ENCODE peak calls at places on chromosomes 13 and 19, in eight cellular contexts. Q is lower leg skin, E is endothelial cell of umbilical vein, S is transverse colon, T is esophagus muscularis mucosa, U is upper lobe of left lung, K is sigmoid colon, P is A549. H is an unnamed sample.

GRCh38 chr19:19591133-19591825 is 27.2 kb downstream of the PBX4 start:
- DNase-seq in Q (no peak), E (no peak), S (peak; percentile 35), T (no peak), U (no peak), K (no peak), P (peak; percentile 54), H (no peak)

GRCh38 chr19:45733160-45733810 is at the start of gene MEIOSIN:
- DNase-seq in Q (no peak), E (no peak), S (peak; percentile 9), T (no peak), U (peak; percentile 85), K (no peak), P (no peak), H (no peak)

GRCh38 chr19:11737964-11738745 is 591 bp downstream of the ZNF823 start:
- DNase-seq in Q (peak; percentile 91), E (peak; percentile 34), S (peak; percentile 84), T (no peak), U (peak; percentile 84), K (peak; percentile 77), P (no peak), H (no peak)

GRCh38 chr19:31943305-31943704 is 402.1 kb upstream of the ZNF507 start:
- DNase-seq in Q (no peak), E (no peak), S (no peak), T (peak; percentile 81), U (no peak), K (no peak), P (no peak), H (no peak)

GRCh38 chr13:50685491-50685890 is 158.0 kb downstream of the DLEU7 start:
- DNase-seq in Q (peak; percentile 92), E (peak; percentile 97), S (peak; percentile 41), T (no peak), U (no peak), K (peak; percentile 74), P (no peak), H (no peak)

GRCh38 chr19:5594521-5594950 is 26.8 kb upstream of the TINCR start:
- DNase-seq in Q (no peak), E (no peak), S (peak; percentile 29), T (no peak), U (no peak), K (no peak), P (no peak), H (no peak)

GRCh38 chr19:48333467-48334384 is 8.4 kb downstream of the EMP3 start:
- DNase-seq in Q (peak; percentile 98), E (peak; percentile 92), S (peak; percentile 96), T (peak; percentile 96), U (peak; percentile 98), K (peak; percentile 97), P (peak; percentile 99), H (peak; percentile 61)

GRCh38 chr19:15265849-15266248 is 33.6 kb upstream of the EPHX3 start:
- DNase-seq in Q (peak; percentile 94), E (peak; percentile 97), S (peak; percentile 75), T (peak; percentile 96), U (peak; percentile 88), K (peak; percentile 97), P (no peak), H (no peak)

GRCh38 chr13:110876592-110876991 is 38.3 kb downstream of the ANKRD10 start:
- DNase-seq in Q (no peak), E (no peak), S (no peak), T (no peak), U (no peak), K (no peak), P (no peak), H (no peak)

GRCh38 chr13:110873639-110874507 is 41.0 kb downstream of the ANKRD10 start:
- DNase-seq in Q (no peak), E (no peak), S (no peak), T (no peak), U (no peak), K (no peak), P (no peak), H (no peak)

GRCh38 chr13:110872768-110873638 is 41.9 kb downstream of the ANKRD10 start:
- DNase-seq in Q (no peak), E (no peak), S (no peak), T (no peak), U (peak; percentile 63), K (no peak), P (no peak), H (no peak)

GRCh38 chr13:110875243-110875642 is 39.6 kb downstream of the ANKRD10 start:
- DNase-seq in Q (no peak), E (peak; percentile 21), S (no peak), T (no peak), U (no peak), K (no peak), P (no peak), H (no peak)

DNA sequence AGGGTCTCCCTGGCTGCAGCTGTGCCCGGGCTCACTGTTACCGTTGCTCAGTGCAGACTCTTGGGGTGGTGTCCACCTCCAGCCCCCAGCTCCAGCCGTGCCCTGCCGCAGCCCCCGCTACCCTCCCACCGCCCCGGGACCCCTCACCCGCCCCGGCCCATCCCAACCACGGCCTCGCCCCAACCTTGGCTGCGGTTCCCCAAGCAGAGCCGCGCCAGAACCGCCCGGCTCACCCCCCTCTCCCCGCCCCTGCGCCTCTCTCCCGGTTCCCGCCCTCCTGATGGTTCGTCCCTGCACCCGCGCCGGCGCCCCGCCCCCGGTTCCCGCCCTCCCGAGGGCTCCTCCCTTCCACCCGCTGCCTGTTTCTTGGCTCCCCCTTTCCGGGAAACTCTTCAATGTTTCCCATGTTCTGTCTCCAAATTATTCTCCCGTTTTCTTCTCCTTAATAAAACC is 40.3 kb downstream of the ANKRD10 start:
- DNase-seq in Q (peak; percentile 96), E (peak; percentile 43), S (peak; percentile 86), T (no peak), U (peak; percentile 98), K (peak; percentile 93), P (peak; percentile 68), H (no peak)
- TF ChIP-seq POLR2A in Q (no peak), E (no peak), S (no peak), T (no peak), U (no peak), K (no peak), P (no peak), H (no peak)

DNA sequence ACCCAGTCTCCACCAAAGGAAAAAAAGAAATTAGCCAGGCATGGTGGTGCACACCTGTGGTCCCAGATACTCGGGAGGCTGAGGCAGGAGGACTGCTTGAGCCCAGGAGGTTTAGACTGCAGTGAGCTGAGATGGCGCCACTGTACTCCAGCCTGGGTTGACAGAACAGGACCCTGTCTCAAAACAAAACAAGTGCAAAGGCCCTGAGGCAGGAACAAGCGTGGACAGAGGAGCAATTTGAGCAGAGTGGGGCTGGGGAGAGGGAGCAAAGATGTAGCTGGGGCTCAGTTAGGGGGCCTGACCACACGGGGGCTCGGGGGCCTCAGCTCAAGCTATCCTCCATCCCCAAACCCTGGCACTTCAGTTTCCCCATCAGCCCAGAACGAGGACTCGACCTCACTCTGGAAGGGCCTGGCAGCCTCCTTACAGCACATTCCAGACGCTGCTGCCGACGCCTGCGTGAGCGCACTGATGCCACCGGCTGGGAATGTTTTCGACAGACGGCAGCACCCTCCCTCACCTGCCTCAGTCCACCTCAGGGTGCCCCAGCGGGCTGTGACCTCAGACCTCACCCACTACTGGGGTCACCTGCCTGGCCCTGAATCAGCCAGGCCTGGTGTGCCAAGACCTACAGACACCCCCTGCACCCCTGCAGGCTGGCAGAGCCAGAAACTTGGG is 1.8 kb upstream of the POLRMT start:
- DNase-seq in Q (no peak), E (no peak), S (no peak), T (no peak), U (peak; percentile 68), K (no peak), P (no peak), H (no peak)
- H3K4me3 ChIP-seq in Q (no peak overlapping the region), E (no peak overlapping the region), S (no peak overlapping the region), T (no peak overlapping the region), U (no peak overlapping the region), K (no peak overlapping the region), P (no peak overlapping the region), H (no peak overlapping the region)

GRCh38 chr19:55481148-55482127 is 3.5 kb upstream of the NAT14 start:
- DNase-seq in Q (no peak), E (no peak), S (no peak), T (no peak), U (peak; percentile 83), K (no peak), P (no peak), H (no peak)

GRCh38 chr19:55482128-55482961 is 2.6 kb upstream of the NAT14 start:
- DNase-seq in Q (no peak), E (no peak), S (no peak), T (no peak), U (peak; percentile 86), K (no peak), P (no peak), H (no peak)

GRCh38 chr19:55483681-55484361 is 1.2 kb upstream of the NAT14 start:
- DNase-seq in Q (no peak), E (no peak), S (no peak), T (no peak), U (peak; percentile 79), K (peak; percentile 69), P (no peak), H (no peak)

GRCh38 chr19:55484571-55485438 is at the start of gene NAT14:
- DNase-seq in Q (no peak), E (peak; percentile 61), S (peak; percentile 53), T (no peak), U (peak; percentile 94), K (peak; percentile 82), P (peak; percentile 94), H (no peak)

GRCh38 chr19:55482967-55483671 is 1.9 kb upstream of the NAT14 start:
- DNase-seq in Q (no peak), E (no peak), S (no peak), T (no peak), U (peak; percentile 84), K (no peak), P (no peak), H (no peak)
- TF ChIP-seq POLR2A in Q (no peak), E (no peak), S (no peak), T (no peak), U (no peak), K (no peak), P (no peak), H (no peak)

GRCh38 chr13:95678967-95679366 is 2.0 kb downstream of the DNAJC3 start:
- DNase-seq in Q (no peak), E (peak; percentile 9), S (no peak), T (no peak), U (no peak), K (no peak), P (no peak), H (no peak)
- H3K4me3 ChIP-seq in Q (no peak overlapping the region), E (no peak overlapping the region), S (no peak overlapping the region), T (no peak overlapping the region), U (peak overlapping the region; percentile 95), K (no peak overlapping the region), P (no peak overlapping the region), H (no peak overlapping the region)

GRCh38 chr13:27455331-27455855 is 5.0 kb upstream of the MTIF3 start:
- DNase-seq in Q (no peak), E (no peak), S (no peak), T (no peak), U (no peak), K (no peak), P (no peak), H (no peak)
- TF ChIP-seq POLR2A in Q (no peak), E (no peak), S (no peak), T (no peak), U (no peak), K (no peak), P (no peak), H (no peak)